ENCODE peak calls at places on chromosomes 5 and 9, in seven cellular contexts. S is heart left ventricle, J is GM23338, N is tibial nerve, G is OCI-LY7, M is colonic mucosa, O is cardiac muscle cell. L is an unnamed sample.

GRCh38 chr5:113487411-113487778 is 858 bp downstream of the MCC start:
- DNase-seq in O (peak; percentile 24), J (peak; percentile 43), N (no peak), S (no peak), M (no peak), G (no peak), L (no peak)

GRCh38 chr9:122718038-122718437 is 5.8 kb upstream of the OR1L4 start:
- DNase-seq in M (no peak), J (no peak), G (no peak), N (no peak), S (no peak), O (no peak), L (no peak)

GRCh38 chr9:21668504-21668903 is 133.9 kb upstream of the MTAP start:
- DNase-seq in J (no peak), N (no peak), G (no peak), M (no peak), O (no peak), S (no peak), L (no peak)

GRCh38 chr5:11878846-11879245 is 25.4 kb downstream of the CTNND2 start:
- DNase-seq in S (peak; percentile 21), G (no peak), O (no peak), M (no peak), J (no peak), N (no peak), L (no peak)

GRCh38 chr9:36328798-36329411 is 70.7 kb upstream of the GNE start:
- DNase-seq in N (no peak), M (peak; percentile 79), J (peak; percentile 76), S (no peak), G (peak; percentile 78), O (peak; percentile 75), L (peak; percentile 12)

GRCh38 chr9:114804504-114804903 is 1.3 kb downstream of the TNFSF15 start:
- DNase-seq in S (no peak), O (no peak), N (no peak), G (no peak), J (no peak), M (peak; percentile 84), L (peak; percentile 72)

GRCh38 chr5:159412284-159413046 is 82.2 kb upstream of the IL12B start:
- DNase-seq in J (peak; percentile 36), M (peak; percentile 20), N (no peak), O (no peak), S (no peak), G (peak; percentile 30), L (no peak)

GRCh38 chr9:105237246-105237645 is 7.2 kb upstream of the SLC44A1 start:
- DNase-seq in N (no peak), J (no peak), M (no peak), G (no peak), O (no peak), S (no peak), L (no peak)

GRCh38 chr5:41071975-41072374 is 833 bp upstream of the MROH2B start:
- DNase-seq in S (no peak), N (no peak), J (no peak), O (no peak), M (no peak), G (no peak), L (peak; percentile 19)

GRCh38 chr9:135002336-135002735 is 84.6 kb upstream of the FCN1 start:
- DNase-seq in N (no peak), S (no peak), O (no peak), J (no peak), G (no peak), M (no peak), L (no peak)

GRCh38 chr5:174744896-174745295 is 20.5 kb downstream of the MSX2 start:
- DNase-seq in M (no peak), O (no peak), J (no peak), G (no peak), N (no peak), S (no peak), L (no peak)

GRCh38 chr5:44089419-44090125 is 299.6 kb downstream of the FGF10 start:
- DNase-seq in G (no peak), S (no peak), O (no peak), M (peak; percentile 18), J (no peak), N (no peak), L (no peak)

GRCh38 chr5:139100825-139101224 is 97.3 kb downstream of the SIL1 start:
- DNase-seq in M (no peak), O (no peak), S (no peak), G (no peak), N (no peak), J (no peak), L (no peak)

GRCh38 chr5:79149432-79149831 is 37.8 kb downstream of the BHMT start:
- DNase-seq in M (no peak), O (no peak), J (no peak), N (no peak), S (no peak), G (no peak), L (no peak)

GRCh38 chr5:39024884-39025283 is 49.3 kb downstream of the RICTOR start:
- DNase-seq in M (no peak), S (no peak), N (no peak), G (no peak), O (no peak), J (no peak), L (no peak)

GRCh38 chr9:13088734-13089427 is 190.6 kb downstream of the MPDZ start:
- DNase-seq in O (peak; percentile 69), M (no peak), J (peak; percentile 89), G (peak; percentile 45), S (no peak), N (no peak), L (no peak)

GRCh38 chr9:113164536-113165300 is 13.9 kb downstream of the SLC31A2 start:
- DNase-seq in G (no peak), O (no peak), S (peak; percentile 73), M (no peak), J (no peak), N (no peak), L (peak; percentile 26)

GRCh38 chr5:109141499-109142200 is 268.1 kb downstream of the PJA2 start:
- DNase-seq in N (no peak), S (no peak), J (peak; percentile 39), G (no peak), M (no peak), O (no peak), L (no peak)

GRCh38 chr9:95373069-95373681 is 55.7 kb upstream of the FANCC start:
- DNase-seq in S (no peak), M (no peak), J (no peak), N (no peak), G (no peak), O (no peak), L (no peak)

GRCh38 chr9:135073081-135073740 is 14.3 kb upstream of the OLFM1 start:
- DNase-seq in N (no peak), M (no peak), G (no peak), J (no peak), O (no peak), S (no peak), L (no peak)

GRCh38 chr5:16540421-16540820 is 74.8 kb upstream of the ZNF622 start:
- DNase-seq in S (no peak), N (no peak), G (no peak), O (no peak), M (no peak), J (no peak), L (peak; percentile 67)

GRCh38 chr5:16784843-16785791 is 151.0 kb downstream of the MYO10 start:
- DNase-seq in O (no peak), N (no peak), J (no peak), M (no peak), S (no peak), G (no peak), L (no peak)

GRCh38 chr5:73693573-73694061 is 67.6 kb downstream of the ARHGEF28 start:
- DNase-seq in M (no peak), G (peak; percentile 2), N (no peak), J (peak; percentile 52), O (peak; percentile 17), S (no peak), L (no peak)

GRCh38 chr9:114078021-114078780 is at the start of gene AMBP:
- DNase-seq in S (no peak), N (no peak), M (peak; percentile 61), G (no peak), O (no peak), J (peak; percentile 41), L (no peak)

GRCh38 chr9:129944501-129945116 is 98.4 kb downstream of the FNBP1 start:
- DNase-seq in S (no peak), M (no peak), N (no peak), O (no peak), G (peak; percentile 10), J (no peak), L (no peak)

GRCh38 chr9:22307013-22307711 is 139.5 kb upstream of the DMRTA1 start:
- DNase-seq in G (peak; percentile 60), J (peak; percentile 84), N (no peak), O (peak; percentile 78), M (peak; percentile 19), S (no peak), L (no peak)

GRCh38 chr5:61498121-61498520 is 166.1 kb downstream of the ZSWIM6 start:
- DNase-seq in J (no peak), N (no peak), S (no peak), O (no peak), G (no peak), M (no peak), L (no peak)

GRCh38 chr9:136143215-136144001 is 24.7 kb upstream of the TMEM250 start:
- DNase-seq in G (peak; percentile 39), S (no peak), O (peak; percentile 59), J (peak; percentile 86), N (no peak), M (no peak), L (no peak)
- H3K4me3 ChIP-seq in G (no peak overlapping the region), S (no peak overlapping the region), O (no peak overlapping the region), J (no peak overlapping the region), N (no peak overlapping the region), M (no peak overlapping the region), L (no peak overlapping the region)

DNA sequence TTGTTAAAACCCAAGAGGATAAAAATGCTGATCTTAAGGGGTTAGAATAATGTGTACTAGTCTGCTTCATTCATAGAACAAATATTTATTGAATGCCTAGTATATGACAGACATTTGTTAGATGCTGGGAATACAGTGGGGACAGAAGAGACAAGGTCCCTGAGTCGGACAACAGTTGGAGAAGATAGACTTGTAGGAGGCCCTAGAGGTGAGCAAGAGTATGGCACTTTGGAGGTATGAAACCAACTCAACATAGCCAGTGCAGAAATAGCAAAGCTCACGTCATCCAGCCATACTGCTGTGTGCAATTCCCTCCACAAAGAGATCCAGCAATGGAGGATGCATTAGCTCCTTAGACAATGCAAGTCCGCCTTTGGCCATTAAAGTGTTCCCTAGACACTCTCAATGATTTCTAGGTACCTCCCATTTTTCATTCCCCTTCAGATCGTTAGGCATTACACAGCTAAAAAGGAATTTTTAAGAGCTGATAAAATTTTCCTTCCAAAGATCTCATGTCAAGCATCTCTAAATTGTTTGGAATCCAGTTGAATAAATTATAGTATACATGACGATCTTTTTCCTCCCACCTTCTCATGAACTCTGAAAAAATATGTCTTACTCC is 1949.6 kb upstream of the WWC1 start:
- DNase-seq in S (no peak), M (no peak), O (no peak), J (peak; percentile 41), N (no peak), G (no peak), L (no peak)
- TF ChIP-seq CTCF in S (no peak), M (no peak), O (peak; percentile 28), J (peak; percentile 58), N (no peak), G (peak; percentile 35), L (peak; percentile 5)

GRCh38 chr5:146126068-146126467 is 20.7 kb upstream of the PLAC8L1 start:
- DNase-seq in M (no peak), J (no peak), O (no peak), S (no peak), N (no peak), G (no peak), L (no peak)
- H3K36me3 ChIP-seq in M (peaks cover 7% of the 10 kb centered on the region), J (peaks cover 87% of the 10 kb centered on the region), O (peaks cover 87% of the 10 kb centered on the region), S (peaks cover 99% of the 10 kb centered on the region), N (no peaks in the 10 kb centered on the region), G (peaks cover 100% of the 10 kb centered on the region), L (peaks cover 10% of the 10 kb centered on the region)

GRCh38 chr9:124045076-124045829 is 33.7 kb downstream of the LHX2 start:
- DNase-seq in S (peak; percentile 63), O (no peak), N (no peak), G (no peak), J (peak; percentile 71), M (peak; percentile 29), L (no peak)
- H3K4me3 ChIP-seq in S (peak overlapping the region; percentile 47), O (peak overlapping the region; percentile 20), N (peak overlapping the region; percentile 22), G (no peak overlapping the region), J (peak overlapping the region; percentile 69), M (peak overlapping the region; percentile 11), L (peak overlapping the region; percentile 31)

L was measured in BJ.